ENCODE peak calls at places on chromosome 7, in four cellular contexts. A, G, B and U are unnamed samples. For H3K36me3 and H3K27me3, the result is how much of the 10 kb centered on the place peaks cover.

GRCh38 chr7:5284304-5285281 is 1.9 kb downstream of the SLC29A4 start:
- DNase-seq in A (peak), G (no peak), B (peak), U (peak)

GRCh38 chr7:30752979-30753378 is 1.0 kb downstream of the INMT start:
- DNase-seq in A (peak), G (peak), B (no peak), U (peak)

GRCh38 chr7:50652400-50653115 is 87.4 kb upstream of the DDC start:
- DNase-seq in A (peak), G (no peak), B (no peak), U (no peak)

GRCh38 chr7:130148561-130148960 is 56.6 kb downstream of the TMEM209 start:
- DNase-seq in A (no peak), G (no peak), B (no peak), U (no peak)

GRCh38 chr7:81618400-81619014 is 151.3 kb downstream of the HGF start:
- DNase-seq in A (no peak), G (no peak), B (no peak), U (peak)

GRCh38 chr7:130996841-130997231 is 262.8 kb upstream of the KLF14 start:
- DNase-seq in A (peak), G (no peak), B (no peak), U (peak)

GRCh38 chr7:43535810-43536585 is 46.9 kb upstream of the STK17A start:
- DNase-seq in A (no peak), G (no peak), B (no peak), U (no peak)

GRCh38 chr7:44323381-44324203 is 1.8 kb downstream of the CAMK2B start:
- DNase-seq in A (no peak), G (no peak), B (peak), U (no peak)

GRCh38 chr7:102849079-102849478 is 63.7 kb upstream of the LRRC17 start:
- DNase-seq in A (no peak), G (no peak), B (no peak), U (no peak)

GRCh38 chr7:155701972-155702544 is 57.6 kb downstream of the RBM33 start:
- DNase-seq in A (no peak), G (no peak), B (no peak), U (no peak)

GRCh38 chr7:44796034-44796503 is 412 bp upstream of the PPIA start:
- DNase-seq in A (no peak), G (no peak), B (peak), U (no peak)

GRCh38 chr7:92625617-92626016 is 35.4 kb upstream of the FAM133B start:
- DNase-seq in A (no peak), G (no peak), B (no peak), U (no peak)

GRCh38 chr7:17153571-17153970 is 144.9 kb upstream of the AHR start:
- DNase-seq in A (no peak), G (no peak), B (no peak), U (no peak)

GRCh38 chr7:42232275-42232674 is 4.7 kb downstream of the GLI3 start:
- DNase-seq in A (no peak), G (no peak), B (no peak), U (no peak)

GRCh38 chr7:25031432-25031831 is 51.5 kb upstream of the OSBPL3 start:
- DNase-seq in A (no peak), G (no peak), B (no peak), U (no peak)

GRCh38 chr7:133861876-133862275 is 265.3 kb upstream of the LRGUK start:
- DNase-seq in A (no peak), G (no peak), B (no peak), U (no peak)

GRCh38 chr7:141198191-141198958 is 124.5 kb downstream of the TMEM178B start:
- DNase-seq in A (no peak), G (no peak), B (no peak), U (no peak)

GRCh38 chr7:5139998-5140397 is 50.0 kb upstream of the WIPI2 start:
- DNase-seq in A (peak), G (no peak), B (peak), U (peak)

GRCh38 chr7:116122972-116123595 is 87.3 kb upstream of the TES start:
- DNase-seq in A (no peak), G (no peak), B (no peak), U (peak)

GRCh38 chr7:108358553-108358952 is 97.7 kb downstream of the NRCAM start:
- DNase-seq in A (no peak), G (no peak), B (no peak), U (peak)

GRCh38 chr7:85567983-85568382 is 381.1 kb upstream of the SEMA3D start:
- DNase-seq in A (no peak), G (no peak), B (no peak), U (no peak)

GRCh38 chr7:42700376-42701327 is 211.2 kb downstream of the C7orf25 start:
- DNase-seq in A (peak), G (no peak), B (no peak), U (peak)

GRCh38 chr7:76233538-76234281 is 32.0 kb downstream of the SRRM3 start:
- DNase-seq in A (no peak), G (no peak), B (peak), U (no peak)

GRCh38 chr7:29003703-29004102 is 45.6 kb upstream of the TRIL start:
- DNase-seq in A (no peak), G (no peak), B (no peak), U (no peak)

GRCh38 chr7:122597277-122597676 is 101.6 kb downstream of the RNF133 start:
- DNase-seq in A (no peak), G (no peak), B (no peak), U (no peak)

GRCh38 chr7:135537905-135538304 is 19.8 kb upstream of the NUP205 start:
- DNase-seq in A (no peak), G (no peak), B (no peak), U (no peak)

GRCh38 chr7:121329460-121330052 is 756 bp downstream of the WNT16 start:
- DNase-seq in A (peak), G (no peak), B (peak), U (peak)

GRCh38 chr7:71637578-71637977 is 505.6 kb downstream of the GALNT17 start:
- DNase-seq in A (no peak), G (no peak), B (no peak), U (peak)

GRCh38 chr7:151792671-151793070 is 84.2 kb downstream of the PRKAG2 start:
- DNase-seq in A (no peak), G (no peak), B (no peak), U (no peak)

GRCh38 chr7:45626441-45627430 is 52.6 kb downstream of the ADCY1 start:
- DNase-seq in A (no peak), G (no peak), B (no peak), U (no peak)

GRCh38 chr7:44936322-44936721 is 42.5 kb downstream of the MYO1G start:
- DNase-seq in A (no peak), G (no peak), B (no peak), U (no peak)

GRCh38 chr7:35035511-35035921 is 1.8 kb downstream of the DPY19L1 start:
- DNase-seq in A (no peak), G (no peak), B (peak), U (no peak)

GRCh38 chr7:28296571-28297483 is 115.5 kb upstream of the CREB5 start:
- DNase-seq in A (no peak), G (peak), B (peak), U (peak)

GRCh38 chr7:135510603-135511183 is 791 bp upstream of the CNOT4 start:
- DNase-seq in A (no peak), G (no peak), B (no peak), U (no peak)

GRCh38 chr7:123624527-123625183 is 23.0 kb downstream of the ASB15 start:
- DNase-seq in A (peak), G (peak), B (peak), U (peak)
- TF ChIP-seq CTCF in A (peak), G (peak), B (peak), U (peak)

DNA sequence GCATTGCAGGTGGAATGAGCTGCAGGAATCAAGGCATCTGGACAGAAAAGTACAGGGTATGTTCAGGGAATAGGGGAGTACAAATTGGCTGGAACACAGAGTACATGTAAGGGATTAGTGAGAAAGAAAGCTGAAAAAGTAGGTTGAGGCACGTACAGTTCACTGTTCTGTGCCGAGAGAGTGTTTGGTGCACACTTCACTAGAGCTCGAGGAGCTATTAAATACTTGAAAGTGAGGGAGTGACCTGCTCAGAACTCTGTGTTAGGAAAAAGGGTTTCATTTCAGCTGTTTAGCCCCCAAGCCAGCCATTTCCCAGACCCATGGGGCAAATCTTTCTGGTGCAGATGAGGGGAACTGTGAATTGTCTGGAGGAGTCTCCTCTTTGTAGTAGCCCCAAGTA is 115.2 kb downstream of the TBXAS1 start:
- DNase-seq in A (no peak), G (no peak), B (no peak), U (no peak)
- H3K36me3 ChIP-seq in A (under half), G (under half), B (under half), U (under half)

DNA sequence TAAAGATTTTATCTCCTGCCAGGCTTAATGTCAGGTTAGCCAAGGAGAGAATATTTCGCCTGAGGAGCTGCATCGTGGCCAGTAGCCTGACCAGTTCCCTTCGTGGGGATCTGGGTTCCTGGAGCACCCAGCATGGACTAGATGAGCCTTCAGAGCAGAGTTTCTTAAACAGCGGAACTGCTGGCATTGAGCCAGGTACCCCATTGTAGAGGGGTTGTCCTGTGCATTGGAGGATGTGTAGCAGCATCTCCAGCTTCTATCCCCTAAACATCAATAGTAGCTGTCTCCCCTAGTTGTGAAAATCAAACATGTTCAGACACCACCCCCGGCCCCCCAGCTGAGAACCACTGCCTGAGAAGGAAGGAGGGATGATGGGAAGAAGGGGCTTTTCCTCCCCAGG is 36.2 kb downstream of the CDHR3 start:
- DNase-seq in A (no peak), G (no peak), B (no peak), U (no peak)
- H3K27me3 ChIP-seq in A (under half), G (under half), B (under half), U (under half)

DNA sequence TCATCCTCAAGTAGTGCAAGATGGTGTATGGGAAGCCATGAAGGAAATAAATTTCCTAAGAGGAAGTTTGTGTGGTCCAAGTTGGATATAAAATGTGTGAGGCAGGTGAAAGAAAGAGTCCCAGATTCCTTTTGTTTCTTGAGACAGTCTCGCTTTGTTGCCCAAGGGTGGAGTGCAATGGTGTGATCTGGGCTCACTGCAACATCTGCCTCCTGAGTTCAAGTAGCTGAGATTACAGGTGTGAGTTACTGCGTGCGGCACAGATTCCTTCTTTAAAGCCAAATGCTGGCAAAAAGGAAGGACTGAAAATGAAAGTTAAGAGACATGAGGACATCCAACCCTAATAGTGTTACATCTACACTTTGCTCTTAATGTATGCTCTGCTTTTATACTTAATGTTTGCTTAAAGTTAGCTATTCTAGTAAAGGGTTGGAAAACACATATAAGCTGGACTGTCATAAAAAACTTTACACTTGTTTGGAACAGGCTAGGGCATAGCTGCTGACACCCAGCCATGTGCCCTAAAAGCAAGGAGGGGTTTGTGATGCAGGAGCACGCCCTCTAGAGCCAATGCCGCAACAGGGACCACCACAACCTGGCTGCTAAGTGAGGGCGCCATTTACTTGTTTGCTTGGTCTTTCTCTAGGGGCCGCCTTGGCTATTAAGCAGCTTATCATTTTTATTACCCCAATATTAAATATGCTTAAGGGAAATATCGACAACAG is 34.5 kb downstream of the CLEC2L start:
- DNase-seq in A (no peak), G (no peak), B (peak), U (no peak)
- TF ChIP-seq CTCF in A (no peak), G (no peak), B (peak), U (no peak)

GRCh38 chr7:575425-576366 is 56.0 kb upstream of the PDGFA start:
- DNase-seq in A (no peak), G (no peak), B (no peak), U (no peak)

GRCh38 chr7:572013-572667 is 52.5 kb upstream of the PDGFA start:
- DNase-seq in A (no peak), G (no peak), B (no peak), U (no peak)

GRCh38 chr7:574661-575395 is 55.2 kb upstream of the PDGFA start:
- DNase-seq in A (no peak), G (no peak), B (no peak), U (no peak)

GRCh38 chr7:572668-573495 is 53.2 kb upstream of the PDGFA start:
- DNase-seq in A (no peak), G (no peak), B (no peak), U (no peak)

DNA sequence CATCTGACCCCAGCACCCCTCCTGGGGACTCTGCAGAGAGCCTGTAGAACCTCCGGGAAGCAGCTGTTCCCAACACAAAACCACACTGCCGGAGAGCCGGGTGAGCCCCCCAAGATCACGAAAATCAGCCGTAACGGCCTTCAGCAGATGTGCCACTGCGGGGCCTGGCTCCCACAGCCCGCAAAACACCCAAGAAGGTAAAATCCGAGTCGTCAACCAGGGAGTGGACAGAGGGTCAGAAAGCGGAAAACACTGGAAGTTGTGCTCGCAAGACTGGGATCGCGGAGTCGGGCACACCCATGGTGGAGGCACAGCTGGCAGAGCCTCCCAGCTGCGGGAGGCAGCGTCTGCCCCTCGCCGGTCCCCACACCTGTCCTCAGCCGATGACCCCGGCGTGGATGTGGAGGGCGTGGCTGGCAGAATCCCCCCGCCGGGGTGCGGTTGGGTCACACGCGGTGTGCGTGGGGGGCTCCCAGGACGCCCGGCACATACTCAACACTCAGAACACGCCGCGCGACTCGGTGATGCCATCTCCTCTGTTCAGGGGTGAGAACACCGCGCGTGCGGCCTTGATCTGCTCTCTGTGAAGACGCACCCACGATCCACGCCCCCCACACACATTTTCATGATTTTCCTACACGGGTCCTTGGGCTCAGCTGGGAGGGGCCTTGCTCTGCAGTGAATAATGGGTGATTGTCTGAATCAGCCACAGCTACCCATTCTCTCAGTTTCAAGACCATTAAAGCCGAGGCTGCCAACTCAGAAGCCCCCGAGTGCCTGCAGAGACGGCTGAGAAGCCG is 54.0 kb upstream of the PDGFA start:
- DNase-seq in A (no peak), G (no peak), B (no peak), U (no peak)
- H3K36me3 ChIP-seq in A (under half), G (under half), B (under half), U (under half)

DNA sequence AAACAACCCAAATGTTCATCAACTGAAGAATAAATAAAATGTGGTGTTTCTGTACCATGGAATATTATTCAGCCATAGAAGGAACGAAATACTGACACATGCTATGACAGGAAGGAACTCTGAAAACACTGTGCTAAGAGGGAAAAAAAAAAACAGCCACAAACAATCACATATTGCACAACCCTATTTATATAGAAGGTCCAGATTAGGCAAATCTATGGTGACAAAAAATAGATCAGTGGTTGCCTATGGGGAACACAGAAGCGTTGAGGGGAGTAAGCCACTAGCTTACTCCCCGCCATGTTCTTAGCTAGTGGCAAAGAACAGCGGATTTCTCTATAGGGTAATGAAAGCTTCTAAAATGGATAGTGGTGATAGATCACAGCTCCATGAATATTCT is 198.4 kb downstream of the TPST1 start:
- DNase-seq in A (no peak), G (no peak), B (no peak), U (no peak)
- H3K27me3 ChIP-seq in A (under half), G (under half), B (under half), U (under half)

GRCh38 chr7:36284470-36284869 is 105.2 kb upstream of the ANLN start:
- DNase-seq in A (no peak), G (no peak), B (peak), U (no peak)
- TF ChIP-seq CTCF in A (no peak), G (no peak), B (peak), U (no peak)

GRCh38 chr7:55488221-55488620 is 84.1 kb downstream of the VOPP1 start:
- DNase-seq in A (no peak), G (no peak), B (no peak), U (no peak)

GRCh38 chr7:55488804-55489340 is 83.4 kb downstream of the VOPP1 start:
- DNase-seq in A (no peak), G (no peak), B (no peak), U (no peak)

GRCh38 chr7:55490099-55490498 is 82.2 kb downstream of the VOPP1 start:
- DNase-seq in A (no peak), G (no peak), B (no peak), U (no peak)

GRCh38 chr7:55491346-55491745 is 81.0 kb downstream of the VOPP1 start:
- DNase-seq in A (no peak), G (no peak), B (no peak), U (no peak)

GRCh38 chr7:55489552-55489951 is 82.8 kb downstream of the VOPP1 start:
- DNase-seq in A (no peak), G (no peak), B (no peak), U (no peak)
- H3K36me3 ChIP-seq in A (half or more), G (under half), B (under half), U (under half)

GRCh38 chr7:99930376-99930775 is 956 bp upstream of the GJC3 start:
- DNase-seq in A (no peak), G (no peak), B (no peak), U (no peak)
- H3K27me3 ChIP-seq in A (under half), G (under half), B (under half), U (under half)

DNA sequence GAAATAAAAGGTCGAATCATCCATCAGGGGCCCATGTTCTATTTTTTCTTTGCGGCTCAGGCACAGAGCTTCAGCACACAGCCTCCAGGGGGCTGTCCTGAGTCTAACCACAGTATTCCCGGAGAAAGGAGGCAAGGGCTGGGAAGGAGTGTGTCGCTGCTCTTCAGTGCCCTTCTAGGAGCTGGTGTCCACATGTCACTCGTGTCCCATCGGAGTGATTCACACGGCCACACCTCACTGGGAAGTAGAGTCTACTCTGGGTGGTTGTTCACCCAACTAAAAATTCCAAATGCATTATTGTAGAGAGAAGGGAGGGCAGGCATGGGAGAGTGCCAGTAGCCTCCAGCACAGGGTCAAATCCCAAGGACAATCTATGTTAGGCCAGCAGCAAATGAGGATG is 114.8 kb upstream of the LANCL2 start:
- DNase-seq in A (peak), G (no peak), B (peak), U (peak)
- TF ChIP-seq CTCF in A (peak), G (peak), B (peak), U (peak)